ENCODE peak calls at places on chromosomes 5 and 9, in six cellular contexts. One of them, this sample, is unnamed.

GRCh38 chr5:111680737-111681413 is 76.1 kb downstream of the NREP start:
- DNase-seq in HTR-8/SVneo: peak
- DNase-seq in T-helper 9 cell: no peak
- DNase-seq in posterior cingulate gyrus: no peak
- DNase-seq in NCI-H1694 treated with DMSO at 0.1 percent for 48 hours: peak
- DNase-seq in mammary epithelial cell: peak
- DNase-seq in this sample: peak

GRCh38 chr9:113222482-113222841 is 1.1 kb downstream of the SLC31A1 start:
- DNase-seq in T-helper 9 cell: no peak
- DNase-seq in mammary epithelial cell: peak
- DNase-seq in NCI-H1694 treated with DMSO at 0.1 percent for 48 hours: no peak
- DNase-seq in HTR-8/SVneo: no peak
- DNase-seq in posterior cingulate gyrus: no peak
- DNase-seq in this sample: no peak

GRCh38 chr9:38026021-38026809 is 42.8 kb downstream of the SHB start:
- DNase-seq in NCI-H1694 treated with DMSO at 0.1 percent for 48 hours: peak
- DNase-seq in mammary epithelial cell: peak
- DNase-seq in T-helper 9 cell: no peak
- DNase-seq in HTR-8/SVneo: peak
- DNase-seq in posterior cingulate gyrus: no peak
- DNase-seq in this sample: peak

GRCh38 chr5:43039468-43040286 is 442 bp downstream of the ANXA2R start:
- DNase-seq in mammary epithelial cell: no peak
- DNase-seq in HTR-8/SVneo: no peak
- DNase-seq in posterior cingulate gyrus: no peak
- DNase-seq in NCI-H1694 treated with DMSO at 0.1 percent for 48 hours: peak
- DNase-seq in T-helper 9 cell: peak
- DNase-seq in this sample: no peak

GRCh38 chr5:37514946-37515345 is 135.8 kb downstream of the WDR70 start:
- DNase-seq in NCI-H1694 treated with DMSO at 0.1 percent for 48 hours: no peak
- DNase-seq in HTR-8/SVneo: no peak
- DNase-seq in posterior cingulate gyrus: no peak
- DNase-seq in T-helper 9 cell: no peak
- DNase-seq in mammary epithelial cell: no peak
- DNase-seq in this sample: no peak

GRCh38 chr9:127803507-127804352 is 1.0 kb downstream of the FPGS start:
- DNase-seq in posterior cingulate gyrus: no peak
- DNase-seq in HTR-8/SVneo: peak
- DNase-seq in T-helper 9 cell: no peak
- DNase-seq in NCI-H1694 treated with DMSO at 0.1 percent for 48 hours: no peak
- DNase-seq in mammary epithelial cell: peak
- DNase-seq in this sample: no peak

GRCh38 chr9:131266301-131267229 is 9.7 kb downstream of the FAM78A start:
- DNase-seq in mammary epithelial cell: no peak
- DNase-seq in NCI-H1694 treated with DMSO at 0.1 percent for 48 hours: no peak
- DNase-seq in posterior cingulate gyrus: no peak
- DNase-seq in T-helper 9 cell: no peak
- DNase-seq in HTR-8/SVneo: no peak
- DNase-seq in this sample: no peak

GRCh38 chr9:25935188-25935587 is 256.9 kb upstream of the TUSC1 start:
- DNase-seq in NCI-H1694 treated with DMSO at 0.1 percent for 48 hours: no peak
- DNase-seq in T-helper 9 cell: no peak
- DNase-seq in posterior cingulate gyrus: no peak
- DNase-seq in mammary epithelial cell: no peak
- DNase-seq in HTR-8/SVneo: no peak
- DNase-seq in this sample: no peak

GRCh38 chr5:176789873-176790615 is 20.3 kb upstream of the UNC5A start:
- DNase-seq in HTR-8/SVneo: no peak
- DNase-seq in NCI-H1694 treated with DMSO at 0.1 percent for 48 hours: no peak
- DNase-seq in mammary epithelial cell: peak
- DNase-seq in posterior cingulate gyrus: no peak
- DNase-seq in T-helper 9 cell: no peak
- DNase-seq in this sample: no peak

GRCh38 chr9:121463026-121463827 is 36.4 kb downstream of the GGTA1 start:
- DNase-seq in NCI-H1694 treated with DMSO at 0.1 percent for 48 hours: peak
- DNase-seq in posterior cingulate gyrus: no peak
- DNase-seq in T-helper 9 cell: no peak
- DNase-seq in mammary epithelial cell: no peak
- DNase-seq in HTR-8/SVneo: peak
- DNase-seq in this sample: no peak

GRCh38 chr9:130523921-130524320 is 55.5 kb upstream of the FUBP3 start:
- DNase-seq in HTR-8/SVneo: no peak
- DNase-seq in posterior cingulate gyrus: no peak
- DNase-seq in T-helper 9 cell: no peak
- DNase-seq in mammary epithelial cell: no peak
- DNase-seq in NCI-H1694 treated with DMSO at 0.1 percent for 48 hours: no peak
- DNase-seq in this sample: no peak

GRCh38 chr5:83983852-83984251 is 263.2 kb upstream of the HAPLN1 start:
- DNase-seq in posterior cingulate gyrus: no peak
- DNase-seq in T-helper 9 cell: no peak
- DNase-seq in mammary epithelial cell: no peak
- DNase-seq in HTR-8/SVneo: no peak
- DNase-seq in NCI-H1694 treated with DMSO at 0.1 percent for 48 hours: no peak
- DNase-seq in this sample: no peak

GRCh38 chr9:15306757-15307522 is at the start of gene TTC39B:
- DNase-seq in T-helper 9 cell: peak
- DNase-seq in mammary epithelial cell: peak
- DNase-seq in posterior cingulate gyrus: peak
- DNase-seq in HTR-8/SVneo: peak
- DNase-seq in NCI-H1694 treated with DMSO at 0.1 percent for 48 hours: peak
- DNase-seq in this sample: no peak

GRCh38 chr9:122988919-122989614 is 44.4 kb upstream of the GPR21 start:
- DNase-seq in mammary epithelial cell: no peak
- DNase-seq in T-helper 9 cell: no peak
- DNase-seq in NCI-H1694 treated with DMSO at 0.1 percent for 48 hours: no peak
- DNase-seq in posterior cingulate gyrus: no peak
- DNase-seq in HTR-8/SVneo: no peak
- DNase-seq in this sample: no peak

GRCh38 chr9:129752915-129753724 is at the start of gene PTGES:
- DNase-seq in mammary epithelial cell: peak
- DNase-seq in T-helper 9 cell: peak
- DNase-seq in HTR-8/SVneo: peak
- DNase-seq in NCI-H1694 treated with DMSO at 0.1 percent for 48 hours: no peak
- DNase-seq in posterior cingulate gyrus: peak
- DNase-seq in this sample: no peak

GRCh38 chr5:89343666-89344065 is 460.7 kb upstream of the MEF2C start:
- DNase-seq in NCI-H1694 treated with DMSO at 0.1 percent for 48 hours: no peak
- DNase-seq in mammary epithelial cell: peak
- DNase-seq in posterior cingulate gyrus: no peak
- DNase-seq in T-helper 9 cell: no peak
- DNase-seq in HTR-8/SVneo: no peak
- DNase-seq in this sample: no peak

GRCh38 chr5:14665110-14665822 is 748 bp downstream of the OTULIN start:
- DNase-seq in posterior cingulate gyrus: no peak
- DNase-seq in mammary epithelial cell: peak
- DNase-seq in T-helper 9 cell: no peak
- DNase-seq in HTR-8/SVneo: peak
- DNase-seq in NCI-H1694 treated with DMSO at 0.1 percent for 48 hours: peak
- DNase-seq in this sample: no peak

GRCh38 chr5:148913985-148914421 is 87.6 kb downstream of the ADRB2 start:
- DNase-seq in T-helper 9 cell: no peak
- DNase-seq in mammary epithelial cell: peak
- DNase-seq in HTR-8/SVneo: no peak
- DNase-seq in NCI-H1694 treated with DMSO at 0.1 percent for 48 hours: no peak
- DNase-seq in posterior cingulate gyrus: no peak
- DNase-seq in this sample: no peak

GRCh38 chr5:96110289-96110688 is 148.6 kb upstream of the ELL2 start:
- DNase-seq in T-helper 9 cell: no peak
- DNase-seq in mammary epithelial cell: no peak
- DNase-seq in HTR-8/SVneo: no peak
- DNase-seq in posterior cingulate gyrus: no peak
- DNase-seq in NCI-H1694 treated with DMSO at 0.1 percent for 48 hours: no peak
- DNase-seq in this sample: no peak

GRCh38 chr9:71719088-71719487 is 49.2 kb downstream of the CEMIP2 start:
- DNase-seq in posterior cingulate gyrus: no peak
- DNase-seq in HTR-8/SVneo: no peak
- DNase-seq in NCI-H1694 treated with DMSO at 0.1 percent for 48 hours: no peak
- DNase-seq in mammary epithelial cell: no peak
- DNase-seq in T-helper 9 cell: no peak
- DNase-seq in this sample: no peak

GRCh38 chr9:114287001-114287762 is 35.7 kb upstream of the ORM1 start:
- DNase-seq in NCI-H1694 treated with DMSO at 0.1 percent for 48 hours: peak
- DNase-seq in posterior cingulate gyrus: peak
- DNase-seq in mammary epithelial cell: no peak
- DNase-seq in T-helper 9 cell: no peak
- DNase-seq in HTR-8/SVneo: no peak
- DNase-seq in this sample: no peak

GRCh38 chr9:130989891-130990290 is 19.1 kb upstream of the LAMC3 start:
- DNase-seq in T-helper 9 cell: no peak
- DNase-seq in HTR-8/SVneo: no peak
- DNase-seq in mammary epithelial cell: no peak
- DNase-seq in posterior cingulate gyrus: no peak
- DNase-seq in NCI-H1694 treated with DMSO at 0.1 percent for 48 hours: no peak
- DNase-seq in this sample: no peak

GRCh38 chr9:81031422-81032029 is 657.8 kb downstream of the TLE1 start:
- DNase-seq in T-helper 9 cell: no peak
- DNase-seq in HTR-8/SVneo: no peak
- DNase-seq in mammary epithelial cell: peak
- DNase-seq in NCI-H1694 treated with DMSO at 0.1 percent for 48 hours: no peak
- DNase-seq in posterior cingulate gyrus: no peak
- DNase-seq in this sample: no peak

GRCh38 chr5:2101685-2102084 is 219.0 kb upstream of the IRX4 start:
- DNase-seq in posterior cingulate gyrus: no peak
- DNase-seq in HTR-8/SVneo: no peak
- DNase-seq in mammary epithelial cell: no peak
- DNase-seq in T-helper 9 cell: no peak
- DNase-seq in NCI-H1694 treated with DMSO at 0.1 percent for 48 hours: no peak
- DNase-seq in this sample: no peak

GRCh38 chr9:15531380-15531779 is 20.6 kb upstream of the PSIP1 start:
- DNase-seq in posterior cingulate gyrus: no peak
- DNase-seq in mammary epithelial cell: no peak
- DNase-seq in HTR-8/SVneo: no peak
- DNase-seq in T-helper 9 cell: no peak
- DNase-seq in NCI-H1694 treated with DMSO at 0.1 percent for 48 hours: no peak
- DNase-seq in this sample: no peak

GRCh38 chr9:123571240-123571639 is 215.2 kb downstream of the CRB2 start:
- DNase-seq in NCI-H1694 treated with DMSO at 0.1 percent for 48 hours: no peak
- DNase-seq in mammary epithelial cell: no peak
- DNase-seq in posterior cingulate gyrus: no peak
- DNase-seq in T-helper 9 cell: no peak
- DNase-seq in HTR-8/SVneo: no peak
- DNase-seq in this sample: no peak

GRCh38 chr9:105168935-105169334 is 75.5 kb upstream of the SLC44A1 start:
- DNase-seq in posterior cingulate gyrus: no peak
- DNase-seq in HTR-8/SVneo: no peak
- DNase-seq in mammary epithelial cell: no peak
- DNase-seq in T-helper 9 cell: no peak
- DNase-seq in NCI-H1694 treated with DMSO at 0.1 percent for 48 hours: no peak
- DNase-seq in this sample: no peak

GRCh38 chr9:98117984-98118639 is 910 bp downstream of the TRIM14 start:
- DNase-seq in NCI-H1694 treated with DMSO at 0.1 percent for 48 hours: no peak
- DNase-seq in mammary epithelial cell: peak
- DNase-seq in T-helper 9 cell: peak
- DNase-seq in posterior cingulate gyrus: no peak
- DNase-seq in HTR-8/SVneo: peak
- DNase-seq in this sample: no peak

GRCh38 chr5:61347088-61347487 is 15.0 kb downstream of the ZSWIM6 start:
- DNase-seq in NCI-H1694 treated with DMSO at 0.1 percent for 48 hours: no peak
- DNase-seq in posterior cingulate gyrus: no peak
- DNase-seq in T-helper 9 cell: no peak
- DNase-seq in mammary epithelial cell: no peak
- DNase-seq in HTR-8/SVneo: no peak
- DNase-seq in this sample: no peak

GRCh38 chr9:21392270-21392669 is 7.1 kb upstream of the IFNA2 start:
- DNase-seq in posterior cingulate gyrus: no peak
- DNase-seq in NCI-H1694 treated with DMSO at 0.1 percent for 48 hours: no peak
- DNase-seq in HTR-8/SVneo: no peak
- DNase-seq in T-helper 9 cell: no peak
- DNase-seq in mammary epithelial cell: peak
- DNase-seq in this sample: no peak

GRCh38 chr5:35198096-35198495 is 32.2 kb downstream of the PRLR start:
- DNase-seq in HTR-8/SVneo: peak
- DNase-seq in NCI-H1694 treated with DMSO at 0.1 percent for 48 hours: no peak
- DNase-seq in mammary epithelial cell: no peak
- DNase-seq in T-helper 9 cell: no peak
- DNase-seq in posterior cingulate gyrus: no peak
- DNase-seq in this sample: no peak

GRCh38 chr9:37913480-37914153 is 9.7 kb upstream of the SLC25A51 start:
- DNase-seq in HTR-8/SVneo: peak
- DNase-seq in T-helper 9 cell: peak
- DNase-seq in posterior cingulate gyrus: peak
- DNase-seq in mammary epithelial cell: peak
- DNase-seq in NCI-H1694 treated with DMSO at 0.1 percent for 48 hours: peak
- DNase-seq in this sample: peak